ENCODE peak calls at places on chromosomes 1 and 21, in eight cellular contexts. One of them, this sample, is unnamed. For H3K9me3, the result is how much of the 10 kb centered on the place peaks cover.

GRCh38 chr1:37035828-37036666 is 1.7 kb upstream of the GRIK3 start:
- DNase-seq in psoas muscle: no peak
- DNase-seq in MM.1S: no peak
- DNase-seq in heart left ventricle: no peak
- DNase-seq in AG04450: no peak
- DNase-seq in IMR-90: no peak
- DNase-seq in left ventricle myocardium inferior: no peak
- DNase-seq in CD4-positive, alpha-beta memory T cell: no peak
- DNase-seq in this sample: no peak

GRCh38 chr1:86748622-86749373 is 44.4 kb downstream of the SH3GLB1 start:
- DNase-seq in MM.1S: no peak
- DNase-seq in psoas muscle: no peak
- DNase-seq in left ventricle myocardium inferior: no peak
- DNase-seq in CD4-positive, alpha-beta memory T cell: no peak
- DNase-seq in heart left ventricle: no peak
- DNase-seq in AG04450: no peak
- DNase-seq in IMR-90: no peak
- DNase-seq in this sample: no peak

GRCh38 chr1:53121319-53122172 is 20.9 kb downstream of the SLC1A7 start:
- DNase-seq in left ventricle myocardium inferior: peak
- DNase-seq in CD4-positive, alpha-beta memory T cell: no peak
- DNase-seq in heart left ventricle: peak
- DNase-seq in psoas muscle: peak
- DNase-seq in IMR-90: peak
- DNase-seq in MM.1S: no peak
- DNase-seq in AG04450: no peak
- DNase-seq in this sample: no peak

GRCh38 chr1:165887877-165888551 is 60.6 kb downstream of the UCK2 start:
- DNase-seq in left ventricle myocardium inferior: no peak
- DNase-seq in psoas muscle: no peak
- DNase-seq in CD4-positive, alpha-beta memory T cell: no peak
- DNase-seq in heart left ventricle: no peak
- DNase-seq in MM.1S: no peak
- DNase-seq in AG04450: no peak
- DNase-seq in IMR-90: no peak
- DNase-seq in this sample: no peak

GRCh38 chr1:67097305-67097704 is 37.5 kb downstream of the C1orf141 start:
- DNase-seq in psoas muscle: no peak
- DNase-seq in heart left ventricle: no peak
- DNase-seq in AG04450: no peak
- DNase-seq in MM.1S: no peak
- DNase-seq in left ventricle myocardium inferior: no peak
- DNase-seq in IMR-90: no peak
- DNase-seq in CD4-positive, alpha-beta memory T cell: no peak
- DNase-seq in this sample: no peak

GRCh38 chr1:15722836-15723542 is 13.1 kb upstream of the SLC25A34 start:
- DNase-seq in MM.1S: no peak
- DNase-seq in IMR-90: no peak
- DNase-seq in AG04450: no peak
- DNase-seq in CD4-positive, alpha-beta memory T cell: no peak
- DNase-seq in left ventricle myocardium inferior: no peak
- DNase-seq in heart left ventricle: no peak
- DNase-seq in psoas muscle: no peak
- DNase-seq in this sample: no peak

GRCh38 chr1:156281281-156282142 is 1.1 kb downstream of the SMG5 start:
- DNase-seq in IMR-90: peak
- DNase-seq in left ventricle myocardium inferior: peak
- DNase-seq in AG04450: no peak
- DNase-seq in MM.1S: peak
- DNase-seq in CD4-positive, alpha-beta memory T cell: peak
- DNase-seq in psoas muscle: peak
- DNase-seq in heart left ventricle: peak
- DNase-seq in this sample: no peak

GRCh38 chr1:212121772-212122171 is 86.2 kb downstream of the DTL start:
- DNase-seq in AG04450: no peak
- DNase-seq in IMR-90: no peak
- DNase-seq in MM.1S: no peak
- DNase-seq in psoas muscle: no peak
- DNase-seq in CD4-positive, alpha-beta memory T cell: no peak
- DNase-seq in heart left ventricle: no peak
- DNase-seq in left ventricle myocardium inferior: no peak
- DNase-seq in this sample: no peak

GRCh38 chr1:218346391-218347204 is 1.5 kb downstream of the TGFB2 start:
- DNase-seq in psoas muscle: peak
- DNase-seq in CD4-positive, alpha-beta memory T cell: no peak
- DNase-seq in AG04450: no peak
- DNase-seq in MM.1S: no peak
- DNase-seq in left ventricle myocardium inferior: no peak
- DNase-seq in heart left ventricle: no peak
- DNase-seq in IMR-90: peak
- DNase-seq in this sample: peak

GRCh38 chr1:147821883-147822282 is 61.5 kb upstream of the GJA5 start:
- DNase-seq in left ventricle myocardium inferior: no peak
- DNase-seq in psoas muscle: no peak
- DNase-seq in MM.1S: no peak
- DNase-seq in AG04450: no peak
- DNase-seq in CD4-positive, alpha-beta memory T cell: no peak
- DNase-seq in heart left ventricle: peak
- DNase-seq in IMR-90: no peak
- DNase-seq in this sample: no peak

GRCh38 chr1:232508161-232508661 is 121.7 kb downstream of the SIPA1L2 start:
- DNase-seq in MM.1S: no peak
- DNase-seq in CD4-positive, alpha-beta memory T cell: no peak
- DNase-seq in psoas muscle: no peak
- DNase-seq in heart left ventricle: peak
- DNase-seq in left ventricle myocardium inferior: no peak
- DNase-seq in AG04450: no peak
- DNase-seq in IMR-90: no peak
- DNase-seq in this sample: no peak

GRCh38 chr1:210250665-210250997 is 18.0 kb downstream of the SERTAD4 start:
- DNase-seq in heart left ventricle: peak
- DNase-seq in MM.1S: peak
- DNase-seq in CD4-positive, alpha-beta memory T cell: no peak
- DNase-seq in left ventricle myocardium inferior: no peak
- DNase-seq in AG04450: no peak
- DNase-seq in psoas muscle: no peak
- DNase-seq in IMR-90: no peak
- DNase-seq in this sample: no peak

GRCh38 chr1:57307382-57307781 is 116.5 kb downstream of the DAB1 start:
- DNase-seq in IMR-90: no peak
- DNase-seq in psoas muscle: no peak
- DNase-seq in heart left ventricle: peak
- DNase-seq in MM.1S: peak
- DNase-seq in AG04450: no peak
- DNase-seq in left ventricle myocardium inferior: peak
- DNase-seq in CD4-positive, alpha-beta memory T cell: peak
- DNase-seq in this sample: peak

GRCh38 chr1:55049914-55050278 is 10.5 kb downstream of the PCSK9 start:
- DNase-seq in psoas muscle: no peak
- DNase-seq in heart left ventricle: peak
- DNase-seq in AG04450: no peak
- DNase-seq in CD4-positive, alpha-beta memory T cell: no peak
- DNase-seq in MM.1S: no peak
- DNase-seq in left ventricle myocardium inferior: peak
- DNase-seq in IMR-90: peak
- DNase-seq in this sample: peak

GRCh38 chr1:225735252-225736149 is 42.1 kb upstream of the SRP9 start:
- DNase-seq in CD4-positive, alpha-beta memory T cell: no peak
- DNase-seq in AG04450: peak
- DNase-seq in psoas muscle: peak
- DNase-seq in MM.1S: no peak
- DNase-seq in heart left ventricle: peak
- DNase-seq in left ventricle myocardium inferior: peak
- DNase-seq in IMR-90: peak
- DNase-seq in this sample: peak

GRCh38 chr1:216054593-216054992 is 368.7 kb downstream of the USH2A start:
- DNase-seq in heart left ventricle: no peak
- DNase-seq in left ventricle myocardium inferior: no peak
- DNase-seq in AG04450: no peak
- DNase-seq in IMR-90: no peak
- DNase-seq in MM.1S: no peak
- DNase-seq in CD4-positive, alpha-beta memory T cell: no peak
- DNase-seq in psoas muscle: no peak
- DNase-seq in this sample: no peak

GRCh38 chr1:163875214-163875926 is 553.6 kb downstream of the NUF2 start:
- DNase-seq in psoas muscle: peak
- DNase-seq in IMR-90: peak
- DNase-seq in MM.1S: no peak
- DNase-seq in CD4-positive, alpha-beta memory T cell: no peak
- DNase-seq in AG04450: no peak
- DNase-seq in left ventricle myocardium inferior: peak
- DNase-seq in heart left ventricle: peak
- DNase-seq in this sample: peak

GRCh38 chr1:2308844-2309243 is 80.7 kb downstream of the SKI start:
- DNase-seq in IMR-90: no peak
- DNase-seq in left ventricle myocardium inferior: no peak
- DNase-seq in MM.1S: no peak
- DNase-seq in CD4-positive, alpha-beta memory T cell: no peak
- DNase-seq in AG04450: no peak
- DNase-seq in heart left ventricle: no peak
- DNase-seq in psoas muscle: no peak
- DNase-seq in this sample: no peak
- H3K27ac ChIP-seq in IMR-90: no peak
- H3K27ac ChIP-seq in left ventricle myocardium inferior: no peak
- H3K27ac ChIP-seq in MM.1S: no peak
- H3K27ac ChIP-seq in CD4-positive, alpha-beta memory T cell: no peak
- H3K27ac ChIP-seq in AG04450: no peak
- H3K27ac ChIP-seq in heart left ventricle: no peak
- H3K27ac ChIP-seq in psoas muscle: no peak
- H3K27ac ChIP-seq in this sample: no peak

DNA sequence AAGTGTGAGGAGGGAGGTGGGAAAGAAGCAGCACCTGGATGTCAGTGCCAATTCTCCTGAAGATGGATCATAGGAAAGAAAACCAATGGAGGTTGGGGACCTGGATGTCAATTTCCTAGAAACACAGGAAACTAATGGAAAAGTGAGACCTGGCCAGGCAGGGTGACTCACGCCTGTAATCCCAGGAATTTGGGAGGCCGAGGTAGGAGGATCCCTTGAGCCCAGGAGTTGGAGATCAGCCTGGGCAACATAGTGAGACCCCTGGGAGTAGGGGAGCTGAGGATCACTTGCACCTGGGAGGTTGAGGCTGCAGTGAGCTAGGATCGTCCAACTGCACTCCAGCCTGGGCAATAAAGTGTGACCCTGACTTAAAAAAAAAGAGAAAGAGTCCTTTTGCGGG is 21.4 kb upstream of the SLC9A1 start:
- DNase-seq in psoas muscle: no peak
- DNase-seq in left ventricle myocardium inferior: no peak
- DNase-seq in heart left ventricle: no peak
- DNase-seq in CD4-positive, alpha-beta memory T cell: no peak
- DNase-seq in MM.1S: no peak
- DNase-seq in AG04450: no peak
- DNase-seq in IMR-90: no peak
- DNase-seq in this sample: no peak
- H3K9me3 ChIP-seq in psoas muscle: under half
- H3K9me3 ChIP-seq in left ventricle myocardium inferior: under half
- H3K9me3 ChIP-seq in heart left ventricle: under half
- H3K9me3 ChIP-seq in CD4-positive, alpha-beta memory T cell: under half
- H3K9me3 ChIP-seq in MM.1S: under half
- H3K9me3 ChIP-seq in AG04450: under half
- H3K9me3 ChIP-seq in IMR-90: under half
- H3K9me3 ChIP-seq in this sample: under half

DNA sequence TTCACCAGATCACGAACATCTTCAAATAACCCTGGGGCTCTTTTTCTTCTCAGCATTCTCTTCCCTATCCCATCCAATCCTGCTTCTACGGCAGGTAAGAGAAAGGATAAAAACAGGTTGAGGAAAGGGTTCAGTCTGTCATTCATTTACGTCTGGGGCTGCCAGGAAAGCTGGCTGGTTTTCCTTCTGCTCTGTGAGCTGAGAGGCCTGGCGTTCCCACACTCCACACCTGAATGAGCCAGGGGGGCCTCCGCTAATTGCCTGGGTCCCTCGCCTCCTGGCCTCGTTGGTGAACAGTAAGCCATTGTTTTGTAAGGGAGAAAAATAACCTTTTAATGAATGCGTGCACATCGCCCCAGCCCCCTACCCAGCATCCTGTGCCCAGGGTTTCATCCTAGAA is 70.8 kb upstream of the SIM2 start:
- DNase-seq in MM.1S: no peak
- DNase-seq in AG04450: no peak
- DNase-seq in heart left ventricle: no peak
- DNase-seq in CD4-positive, alpha-beta memory T cell: no peak
- DNase-seq in IMR-90: no peak
- DNase-seq in left ventricle myocardium inferior: no peak
- DNase-seq in psoas muscle: no peak
- DNase-seq in this sample: no peak
- H3K27ac ChIP-seq in MM.1S: no peak
- H3K27ac ChIP-seq in AG04450: no peak
- H3K27ac ChIP-seq in heart left ventricle: no peak
- H3K27ac ChIP-seq in CD4-positive, alpha-beta memory T cell: no peak
- H3K27ac ChIP-seq in IMR-90: no peak
- H3K27ac ChIP-seq in left ventricle myocardium inferior: no peak
- H3K27ac ChIP-seq in psoas muscle: no peak
- H3K27ac ChIP-seq in this sample: no peak

GRCh38 chr1:162570718-162571117 is 9.2 kb downstream of the UAP1 start:
- DNase-seq in heart left ventricle: no peak
- DNase-seq in CD4-positive, alpha-beta memory T cell: no peak
- DNase-seq in AG04450: no peak
- DNase-seq in MM.1S: no peak
- DNase-seq in IMR-90: no peak
- DNase-seq in psoas muscle: no peak
- DNase-seq in left ventricle myocardium inferior: no peak
- DNase-seq in this sample: no peak

GRCh38 chr1:162564762-162565218 is 3.3 kb downstream of the UAP1 start:
- DNase-seq in IMR-90: peak
- DNase-seq in left ventricle myocardium inferior: no peak
- DNase-seq in CD4-positive, alpha-beta memory T cell: no peak
- DNase-seq in AG04450: no peak
- DNase-seq in heart left ventricle: no peak
- DNase-seq in MM.1S: no peak
- DNase-seq in psoas muscle: no peak
- DNase-seq in this sample: no peak

GRCh38 chr1:162568802-162569201 is 7.3 kb downstream of the UAP1 start:
- DNase-seq in heart left ventricle: no peak
- DNase-seq in AG04450: no peak
- DNase-seq in MM.1S: no peak
- DNase-seq in left ventricle myocardium inferior: no peak
- DNase-seq in IMR-90: no peak
- DNase-seq in CD4-positive, alpha-beta memory T cell: no peak
- DNase-seq in psoas muscle: no peak
- DNase-seq in this sample: no peak

GRCh38 chr1:162565460-162565859 is 3.9 kb downstream of the UAP1 start:
- DNase-seq in IMR-90: no peak
- DNase-seq in left ventricle myocardium inferior: no peak
- DNase-seq in heart left ventricle: no peak
- DNase-seq in psoas muscle: no peak
- DNase-seq in MM.1S: no peak
- DNase-seq in AG04450: no peak
- DNase-seq in CD4-positive, alpha-beta memory T cell: no peak
- DNase-seq in this sample: no peak

DNA sequence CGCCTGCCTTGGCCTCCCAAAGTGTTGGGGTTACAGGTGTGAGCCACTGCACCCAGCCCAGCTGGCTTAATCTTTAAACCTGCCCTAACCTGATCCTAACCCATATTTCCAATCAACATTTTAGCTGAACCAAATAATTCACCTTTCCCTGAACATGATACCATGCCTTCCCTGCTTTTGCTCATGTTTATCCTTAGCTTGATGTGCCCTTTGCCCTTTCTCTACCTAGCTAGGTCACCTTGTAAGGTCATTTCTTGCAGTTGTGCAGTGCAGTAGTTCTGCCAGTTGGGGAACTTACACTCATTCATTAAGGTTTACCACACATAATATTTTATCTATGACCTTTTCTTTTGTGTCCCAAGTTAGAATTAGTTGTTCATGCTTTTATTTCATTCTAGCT is 5.3 kb downstream of the UAP1 start:
- DNase-seq in CD4-positive, alpha-beta memory T cell: no peak
- DNase-seq in MM.1S: no peak
- DNase-seq in left ventricle myocardium inferior: no peak
- DNase-seq in AG04450: no peak
- DNase-seq in IMR-90: no peak
- DNase-seq in heart left ventricle: no peak
- DNase-seq in psoas muscle: no peak
- DNase-seq in this sample: no peak
- H3K9me3 ChIP-seq in CD4-positive, alpha-beta memory T cell: under half
- H3K9me3 ChIP-seq in MM.1S: under half
- H3K9me3 ChIP-seq in left ventricle myocardium inferior: under half
- H3K9me3 ChIP-seq in AG04450: under half
- H3K9me3 ChIP-seq in IMR-90: under half
- H3K9me3 ChIP-seq in heart left ventricle: under half
- H3K9me3 ChIP-seq in psoas muscle: under half
- H3K9me3 ChIP-seq in this sample: under half